ENCODE peak calls at places on chromosome 18, in four cellular contexts. K, H, T and U are unnamed samples. For H3K4me1, the result is how much of the 10 kb centered on the place peaks cover.

GRCh38 chr18:49898421-49898820 is 85.1 kb upstream of the ACAA2 start:
- DNase-seq in H (peak), T (no peak), K (no peak), U (peak)

GRCh38 chr18:68431111-68431921 is 283.6 kb downstream of the TMX3 start:
- DNase-seq in K (no peak), T (no peak), H (no peak), U (no peak)

GRCh38 chr18:24014062-24014985 is at the start of gene TTC39C:
- DNase-seq in T (no peak), H (peak), K (peak), U (peak)

GRCh38 chr18:8252371-8252770 is 356.9 kb upstream of the RAB12 start:
- DNase-seq in T (no peak), H (no peak), K (no peak), U (no peak)

GRCh38 chr18:22391571-22392359 is 25.9 kb downstream of the CTAGE1 start:
- DNase-seq in H (peak), K (peak), T (no peak), U (peak)

GRCh38 chr18:9196568-9196967 is 60.0 kb downstream of the ANKRD12 start:
- DNase-seq in K (no peak), T (no peak), H (no peak), U (no peak)

GRCh38 chr18:54775686-54776085 is 52.6 kb upstream of the RAB27B start:
- DNase-seq in K (no peak), H (no peak), T (no peak), U (no peak)

GRCh38 chr18:50356036-50356945 is 18.6 kb upstream of the SKA1 start:
- DNase-seq in K (no peak), T (peak), H (no peak), U (peak)

GRCh38 chr18:9827856-9828793 is 57.6 kb upstream of the TXNDC2 start:
- DNase-seq in T (no peak), H (peak), K (no peak), U (peak)

GRCh38 chr18:35616074-35616473 is 34.5 kb downstream of the GALNT1 start:
- DNase-seq in T (no peak), K (no peak), H (no peak), U (no peak)

GRCh38 chr18:77127769-77128671 is 4.6 kb downstream of the MBP start:
- DNase-seq in H (peak), T (peak), K (no peak), U (no peak)
- TF ChIP-seq POLR2A in H (no peak), T (no peak), K (no peak), U (no peak)

GRCh38 chr18:57234346-57234745 is 87.5 kb downstream of the BOD1L2 start:
- DNase-seq in H (no peak), T (no peak), K (no peak), U (no peak)
- H3K27ac ChIP-seq in H (no peak), T (no peak), K (no peak), U (no peak)

GRCh38 chr18:46335551-46336059 is 231.4 kb downstream of the HAUS1 start:
- DNase-seq in T (no peak), H (no peak), K (peak), U (no peak)
- H3K4me1 ChIP-seq in T (under half), H (under half), K (under half), U (under half)

DNA sequence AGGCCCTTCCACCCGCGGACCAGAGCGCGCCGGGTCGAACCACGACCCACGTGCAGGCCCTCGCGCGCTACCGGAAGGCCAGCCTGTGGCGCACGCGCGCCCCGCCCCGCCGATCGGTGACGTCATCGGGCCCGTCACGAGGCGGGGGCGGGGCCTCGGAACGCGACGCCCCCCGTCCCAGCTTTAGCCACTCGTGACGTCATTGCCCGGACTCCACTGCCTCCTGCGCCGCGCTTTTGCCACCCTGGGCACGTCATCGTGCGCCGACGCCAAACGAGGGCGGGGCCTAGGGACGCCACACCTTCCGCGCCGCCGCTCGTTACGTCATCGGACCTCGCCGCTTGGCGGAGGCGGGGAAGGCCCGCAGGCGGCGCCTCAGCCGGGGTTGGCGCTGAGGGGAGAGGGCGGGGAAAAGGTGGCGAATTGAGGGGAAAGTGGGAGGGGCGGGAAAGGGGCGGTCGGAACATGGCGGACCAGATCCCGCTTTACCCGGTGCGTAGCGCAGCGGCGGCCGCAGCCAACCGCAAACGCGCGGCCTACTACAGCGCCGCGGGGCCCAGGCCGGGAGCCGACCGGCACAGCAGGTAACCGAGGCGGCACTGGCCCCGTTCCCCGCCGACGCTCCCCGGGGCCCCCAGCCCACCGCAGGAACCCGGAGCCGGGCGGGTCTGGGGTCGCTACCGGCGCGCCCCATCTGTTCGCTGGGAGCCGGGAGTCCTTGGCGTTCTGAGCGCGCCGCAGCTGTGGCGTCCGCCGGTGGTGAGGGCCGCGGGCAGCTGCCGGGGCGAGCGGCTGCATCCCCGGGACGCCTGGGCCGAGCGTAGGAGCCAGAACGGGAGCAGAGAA is at the start of gene ATP9B:
- DNase-seq in H (peak), T (peak), K (peak), U (peak)
- TF ChIP-seq POLR2A in H (peak), T (peak), K (peak), U (peak)

GRCh38 chr18:58359226-58360019 is 269.5 kb downstream of the ALPK2 start:
- DNase-seq in T (no peak), H (no peak), K (no peak), U (no peak)
- H3K27ac ChIP-seq in T (no peak), H (no peak), K (no peak), U (no peak)

GRCh38 chr18:12376718-12377555 is at the start of gene AFG3L2:
- DNase-seq in K (peak), H (peak), T (peak), U (peak)
- H3K4me1 ChIP-seq in K (under half), H (under half), T (under half), U (under half)